ENCODE peak calls at places on chromosomes 13 and 19, in seven cellular contexts. D, E, O, A, I, V and L are unnamed samples.
A peak's percentile ranks its signal among the peaks of the same experiment; 100 is the strongest.

GRCh38 chr13:39415003-39415402 is 188.0 kb downstream of the LHFPL6 start:
- DNase-seq in V (no peak), A (no peak), I (no peak), O (no peak), E (no peak), D (no peak), L (no peak)

GRCh38 chr19:5093297-5093858 is 124.5 kb downstream of the KDM4B start:
- DNase-seq in O (no peak), I (no peak), E (no peak), A (no peak), V (no peak), D (no peak), L (no peak)

GRCh38 chr19:28221736-28222135 is 991.2 kb downstream of the UQCRFS1 start:
- DNase-seq in D (no peak), E (no peak), V (no peak), A (no peak), I (no peak), O (no peak), L (no peak)

GRCh38 chr19:48390188-48391099 is 907 bp downstream of the KDELR1 start:
- DNase-seq in O (no peak), A (peak; percentile 92), I (no peak), V (peak; percentile 77), D (peak; percentile 74), E (peak; percentile 51), L (peak; percentile 82)

GRCh38 chr19:48553676-48554384 is 1.9 kb downstream of the SULT2B1 start:
- DNase-seq in I (no peak), V (no peak), O (peak; percentile 43), A (no peak), D (no peak), E (no peak), L (peak; percentile 56)

GRCh38 chr13:66951426-66951825 is 278.7 kb downstream of the PCDH9 start:
- DNase-seq in A (no peak), V (no peak), O (no peak), D (no peak), I (no peak), E (no peak), L (no peak)

GRCh38 chr19:45187421-45188100 is 9.0 kb downstream of the BLOC1S3 start:
- DNase-seq in I (no peak), A (no peak), O (peak; percentile 14), D (peak; percentile 80), E (no peak), V (no peak), L (no peak)

GRCh38 chr13:28636677-28637317 is 22.1 kb upstream of the POMP start:
- DNase-seq in A (no peak), I (no peak), D (peak; percentile 42), V (peak; percentile 69), E (peak; percentile 31), O (peak; percentile 75), L (no peak)

GRCh38 chr13:48252176-48252575 is 19.2 kb downstream of the ITM2B start:
- DNase-seq in V (no peak), O (no peak), D (no peak), A (no peak), I (no peak), E (no peak), L (no peak)

GRCh38 chr19:28313633-28314032 is 899.3 kb downstream of the UQCRFS1 start:
- DNase-seq in A (no peak), O (peak; percentile 2), I (no peak), E (no peak), D (no peak), V (no peak), L (no peak)

GRCh38 chr19:8593931-8594330 is 16.6 kb downstream of the ADAMTS10 start:
- DNase-seq in I (no peak), A (no peak), O (no peak), E (no peak), V (no peak), D (no peak), L (no peak)
- TF ChIP-seq CTCF in I (peak; percentile 4), A (no peak), O (peak; percentile 50), E (peak; percentile 14), V (peak; percentile 37), D (no peak), L (peak; percentile 22)

GRCh38 chr13:99498304-99499161 is 2.7 kb upstream of the TM9SF2 start:
- DNase-seq in V (peak; percentile 93), I (peak; percentile 94), A (peak; percentile 99), E (peak; percentile 97), D (peak; percentile 92), O (peak; percentile 93), L (peak; percentile 94)
- TF ChIP-seq CTCF in V (no peak), I (no peak), A (no peak), E (no peak), D (no peak), O (no peak), L (no peak)

GRCh38 chr19:2648528-2648937 is 54.0 kb downstream of the GNG7 start:
- DNase-seq in I (no peak), E (peak; percentile 56), V (peak; percentile 84), D (peak; percentile 86), A (peak; percentile 92), O (peak; percentile 83), L (peak; percentile 58)
- TF ChIP-seq CTCF in I (peak; percentile 84), E (peak; percentile 80), V (peak; percentile 87), D (peak; percentile 71), A (peak; percentile 22), O (peak; percentile 81), L (peak; percentile 75)

GRCh38 chr13:25961294-25961693 is 90.5 kb downstream of the SHISA2 start:
- DNase-seq in I (no peak), D (no peak), O (no peak), V (no peak), E (no peak), A (no peak), L (no peak)
- TF ChIP-seq CTCF in I (no peak), D (no peak), O (no peak), V (no peak), E (no peak), A (no peak), L (no peak)

DNA sequence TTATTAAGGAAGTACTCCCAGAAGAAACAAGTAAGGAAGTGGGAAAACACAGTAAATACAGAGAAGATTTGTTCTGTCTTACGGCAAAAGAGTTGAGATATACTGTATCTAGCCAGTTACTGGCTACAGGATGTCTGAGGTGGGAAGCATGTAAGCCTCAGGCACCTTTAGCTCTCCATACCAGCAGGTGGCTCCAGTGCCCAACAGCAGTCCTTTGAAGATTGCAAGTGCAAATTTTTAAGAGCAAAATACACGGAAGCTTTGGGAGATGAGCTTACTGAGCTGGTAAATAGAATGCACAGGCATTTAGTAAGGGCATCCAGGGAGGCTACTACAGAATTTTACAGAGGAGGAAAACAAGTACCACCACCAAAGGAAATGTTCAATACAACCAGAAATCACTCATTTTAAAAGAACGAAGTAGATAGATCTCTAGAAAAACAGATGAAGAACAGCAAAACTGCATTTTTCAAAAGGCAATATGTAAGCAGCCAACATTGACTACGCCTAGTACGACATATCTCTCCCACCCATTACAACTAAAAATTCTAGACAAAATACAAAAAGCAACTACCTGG is 57.9 kb upstream of the VSTM2B start:
- DNase-seq in A (no peak), V (no peak), D (peak; percentile 35), I (no peak), E (no peak), O (peak; percentile 54), L (no peak)
- TF ChIP-seq CTCF in A (no peak), V (no peak), D (peak; percentile 40), I (peak; percentile 59), E (peak; percentile 62), O (peak; percentile 67), L (no peak)

GRCh38 chr19:38044267-38045111 is 137.5 kb downstream of the SIPA1L3 start:
- DNase-seq in V (no peak), D (no peak), I (no peak), E (no peak), A (no peak), O (peak; percentile 13), L (no peak)
- TF ChIP-seq CTCF in V (no peak), D (no peak), I (no peak), E (no peak), A (no peak), O (peak; percentile 47), L (no peak)

DNA sequence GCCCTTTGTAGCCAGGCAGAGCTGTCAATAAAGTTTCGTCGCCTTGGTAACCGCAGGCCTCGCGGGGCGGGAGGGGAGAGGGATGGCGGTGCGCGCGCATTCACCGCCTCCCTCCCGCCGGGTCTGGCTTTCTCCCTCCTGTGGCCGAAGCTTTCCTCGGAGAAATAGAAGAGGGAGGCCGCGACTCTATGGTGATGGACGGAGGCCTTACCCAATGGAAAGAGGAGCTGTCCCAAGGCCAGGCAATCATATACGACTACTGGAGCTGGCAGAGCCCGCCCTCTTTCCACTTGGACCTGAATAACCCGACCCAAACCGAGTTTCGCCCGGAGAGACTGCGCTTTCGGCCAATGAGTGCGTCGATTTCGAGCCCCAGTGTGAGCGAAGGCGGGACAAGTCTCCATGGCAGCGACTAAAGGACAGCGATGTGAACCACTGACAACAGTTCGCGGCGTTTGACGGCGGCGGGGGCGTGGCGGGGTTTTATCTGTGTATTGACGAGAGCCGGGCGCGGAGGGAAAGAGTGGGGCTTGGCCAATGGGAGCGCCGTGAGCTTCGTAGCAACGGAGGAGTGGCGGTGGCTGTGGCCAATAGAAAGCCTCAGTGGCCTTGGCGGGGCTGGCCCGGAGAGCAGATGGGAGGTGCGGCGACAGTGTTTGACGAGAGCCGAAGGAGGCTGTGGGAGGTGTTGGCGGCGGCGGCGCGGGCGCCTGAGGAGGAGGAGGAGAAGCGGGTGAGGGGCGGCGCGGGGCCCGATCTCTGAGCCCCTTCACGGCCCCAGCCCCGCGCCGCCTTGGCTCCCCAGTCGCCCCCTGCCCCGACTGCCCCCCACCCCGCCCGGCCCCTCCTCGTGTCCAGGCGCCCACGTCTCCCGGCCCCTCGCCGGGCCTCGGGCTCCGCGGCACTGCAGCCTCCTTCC is at the start of gene KMT5C:
- DNase-seq in O (peak; percentile 100), I (peak; percentile 100), A (peak; percentile 100), V (peak; percentile 99), E (peak; percentile 100), D (peak; percentile 99), L (peak; percentile 100)
- TF ChIP-seq CTCF in O (peak; percentile 27), I (no peak), A (no peak), V (no peak), E (no peak), D (no peak), L (no peak)

GRCh38 chr19:31263317-31263716 is 85.9 kb downstream of the TSHZ3 start:
- DNase-seq in I (no peak), O (no peak), E (no peak), A (peak; percentile 76), V (no peak), D (no peak), L (peak; percentile 22)
- TF ChIP-seq CTCF in I (no peak), O (no peak), E (no peak), A (no peak), V (no peak), D (no peak), L (no peak)

GRCh38 chr19:39150807-39151206 is 25.2 kb downstream of the PAK4 start:
- DNase-seq in A (no peak), E (no peak), V (no peak), O (no peak), I (no peak), D (no peak), L (no peak)
- TF ChIP-seq CTCF in A (no peak), E (no peak), V (no peak), O (no peak), I (no peak), D (no peak), L (no peak)

GRCh38 chr13:50969691-50970090 is 60.1 kb downstream of the RNASEH2B start:
- DNase-seq in V (no peak), E (no peak), O (no peak), A (no peak), I (no peak), D (no peak), L (no peak)
- TF ChIP-seq CTCF in V (no peak), E (no peak), O (peak; percentile 31), A (no peak), I (no peak), D (no peak), L (no peak)